ENCODE peak calls at places on chromosome 16, in eight cellular contexts. One of them, this sample, is unnamed.

GRCh38 chr16:75566889-75567255 is 693 bp downstream of the GABARAPL2 start:
- DNase-seq in fibroblast of lung: peak
- DNase-seq in A549: no peak
- DNase-seq in glutamatergic neuron: peak
- DNase-seq in endothelial cell: peak
- DNase-seq in D721Med: no peak
- DNase-seq in fibroblast of villous mesenchyme: no peak
- DNase-seq in neural crest cell: no peak
- DNase-seq in this sample: no peak

GRCh38 chr16:67490330-67491096 is 7.2 kb upstream of the AGRP start:
- DNase-seq in fibroblast of lung: no peak
- DNase-seq in A549: no peak
- DNase-seq in glutamatergic neuron: no peak
- DNase-seq in endothelial cell: no peak
- DNase-seq in D721Med: no peak
- DNase-seq in fibroblast of villous mesenchyme: no peak
- DNase-seq in neural crest cell: no peak
- DNase-seq in this sample: no peak

GRCh38 chr16:10971560-10971961 is 27.2 kb downstream of the CLEC16A start:
- DNase-seq in fibroblast of lung: peak
- DNase-seq in A549: peak
- DNase-seq in glutamatergic neuron: peak
- DNase-seq in endothelial cell: peak
- DNase-seq in D721Med: no peak
- DNase-seq in fibroblast of villous mesenchyme: peak
- DNase-seq in neural crest cell: peak
- DNase-seq in this sample: peak

GRCh38 chr16:85839681-85840240 is 40.3 kb downstream of the COX4I1 start:
- DNase-seq in fibroblast of lung: no peak
- DNase-seq in A549: no peak
- DNase-seq in glutamatergic neuron: no peak
- DNase-seq in endothelial cell: no peak
- DNase-seq in D721Med: no peak
- DNase-seq in fibroblast of villous mesenchyme: no peak
- DNase-seq in neural crest cell: no peak
- DNase-seq in this sample: no peak

GRCh38 chr16:84839956-84840355 is 20.2 kb downstream of the CRISPLD2 start:
- DNase-seq in fibroblast of lung: peak
- DNase-seq in A549: peak
- DNase-seq in glutamatergic neuron: no peak
- DNase-seq in endothelial cell: no peak
- DNase-seq in D721Med: no peak
- DNase-seq in fibroblast of villous mesenchyme: peak
- DNase-seq in neural crest cell: no peak
- DNase-seq in this sample: no peak

GRCh38 chr16:55502801-55503366 is 6.0 kb upstream of the LPCAT2 start:
- DNase-seq in fibroblast of lung: peak
- DNase-seq in A549: peak
- DNase-seq in glutamatergic neuron: no peak
- DNase-seq in endothelial cell: no peak
- DNase-seq in D721Med: no peak
- DNase-seq in fibroblast of villous mesenchyme: peak
- DNase-seq in neural crest cell: peak
- DNase-seq in this sample: no peak

GRCh38 chr16:87392823-87393679 is 915 bp downstream of the MAP1LC3B start:
- DNase-seq in fibroblast of lung: peak
- DNase-seq in A549: peak
- DNase-seq in glutamatergic neuron: peak
- DNase-seq in endothelial cell: peak
- DNase-seq in D721Med: no peak
- DNase-seq in fibroblast of villous mesenchyme: peak
- DNase-seq in neural crest cell: peak
- DNase-seq in this sample: peak

GRCh38 chr16:27690604-27691003 is 140.7 kb downstream of the KATNIP start:
- DNase-seq in fibroblast of lung: peak
- DNase-seq in A549: peak
- DNase-seq in glutamatergic neuron: no peak
- DNase-seq in endothelial cell: peak
- DNase-seq in D721Med: no peak
- DNase-seq in fibroblast of villous mesenchyme: peak
- DNase-seq in neural crest cell: peak
- DNase-seq in this sample: no peak

GRCh38 chr16:3589441-3589921 is 12.3 kb upstream of the NLRC3 start:
- DNase-seq in fibroblast of lung: no peak
- DNase-seq in A549: no peak
- DNase-seq in glutamatergic neuron: no peak
- DNase-seq in endothelial cell: no peak
- DNase-seq in D721Med: no peak
- DNase-seq in fibroblast of villous mesenchyme: peak
- DNase-seq in neural crest cell: no peak
- DNase-seq in this sample: no peak

GRCh38 chr16:69166221-69166833 is 20.6 kb upstream of the SNTB2 start:
- DNase-seq in fibroblast of lung: peak
- DNase-seq in A549: no peak
- DNase-seq in glutamatergic neuron: no peak
- DNase-seq in endothelial cell: no peak
- DNase-seq in D721Med: no peak
- DNase-seq in fibroblast of villous mesenchyme: peak
- DNase-seq in neural crest cell: no peak
- DNase-seq in this sample: no peak

DNA sequence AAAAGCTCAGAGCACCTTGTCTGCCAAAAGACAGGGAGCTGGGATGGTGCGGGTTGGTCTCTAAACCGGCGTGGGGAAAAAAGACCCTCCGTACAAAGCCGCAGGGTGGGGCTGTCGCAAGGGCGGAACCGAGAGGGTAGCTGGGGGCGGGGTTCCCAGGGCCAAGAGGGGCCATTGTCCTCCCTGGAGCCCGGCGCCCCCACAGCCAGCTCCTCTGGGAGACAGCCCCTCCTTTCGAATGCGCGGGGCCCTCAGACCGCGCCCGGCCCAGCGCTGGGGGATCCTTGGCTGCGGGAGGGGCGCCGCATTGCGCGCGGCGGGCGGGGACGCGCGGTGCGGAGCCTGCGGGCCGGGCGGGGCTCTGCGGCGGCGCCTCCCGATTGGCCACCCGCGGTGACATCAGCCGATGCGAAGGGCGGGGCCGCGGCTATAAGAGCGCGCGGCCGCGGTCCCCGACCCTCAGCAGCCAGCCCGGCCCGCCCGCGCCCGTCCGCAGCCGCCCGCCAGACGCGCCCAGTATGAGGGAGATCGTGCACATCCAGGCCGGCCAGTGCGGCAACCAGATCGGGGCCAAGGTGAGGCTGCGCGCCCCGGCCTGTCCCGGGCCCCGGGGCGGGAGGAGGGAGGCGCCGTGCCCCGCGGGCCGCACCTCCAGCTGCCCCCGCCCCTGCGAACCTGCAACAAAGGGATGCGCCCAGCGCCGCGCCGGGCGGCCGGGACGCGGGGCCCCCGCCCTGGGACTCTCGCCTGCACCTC is at the start of gene TUBB3:
- DNase-seq in fibroblast of lung: peak
- DNase-seq in A549: peak
- DNase-seq in glutamatergic neuron: peak
- DNase-seq in endothelial cell: peak
- DNase-seq in D721Med: peak
- DNase-seq in fibroblast of villous mesenchyme: peak
- DNase-seq in neural crest cell: peak
- DNase-seq in this sample: peak
- TF ChIP-seq CTCF in fibroblast of lung: no peak
- TF ChIP-seq CTCF in A549: no peak
- TF ChIP-seq CTCF in glutamatergic neuron: no peak
- TF ChIP-seq CTCF in endothelial cell: no peak
- TF ChIP-seq CTCF in D721Med: no peak
- TF ChIP-seq CTCF in fibroblast of villous mesenchyme: no peak
- TF ChIP-seq CTCF in neural crest cell: no peak
- TF ChIP-seq CTCF in this sample: no peak

DNA sequence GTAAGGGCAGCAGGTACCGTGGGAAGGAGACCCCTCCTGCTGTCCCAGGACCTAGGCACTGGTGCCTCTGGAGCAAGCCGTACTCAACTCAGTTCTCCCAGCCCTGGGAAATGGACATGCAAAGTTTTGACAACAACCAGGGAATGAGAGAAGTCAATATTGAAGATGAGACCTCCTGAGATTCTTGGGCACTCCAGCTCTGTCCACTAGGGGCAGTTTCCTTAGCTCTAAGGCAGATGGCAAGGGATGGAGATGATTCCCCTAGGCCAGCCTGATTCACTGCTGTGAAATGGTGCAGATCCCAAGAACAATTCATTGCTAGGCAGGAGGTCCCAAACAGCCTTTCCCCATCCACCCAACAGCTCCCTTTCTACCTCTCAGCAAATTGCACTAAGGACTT is 20.6 kb upstream of the SDR42E2 start:
- DNase-seq in fibroblast of lung: no peak
- DNase-seq in A549: peak
- DNase-seq in glutamatergic neuron: peak
- DNase-seq in endothelial cell: peak
- DNase-seq in D721Med: no peak
- DNase-seq in fibroblast of villous mesenchyme: peak
- DNase-seq in neural crest cell: no peak
- DNase-seq in this sample: no peak
- TF ChIP-seq CTCF in fibroblast of lung: peak
- TF ChIP-seq CTCF in A549: peak
- TF ChIP-seq CTCF in glutamatergic neuron: peak
- TF ChIP-seq CTCF in endothelial cell: peak
- TF ChIP-seq CTCF in D721Med: peak
- TF ChIP-seq CTCF in fibroblast of villous mesenchyme: peak
- TF ChIP-seq CTCF in neural crest cell: peak
- TF ChIP-seq CTCF in this sample: peak

DNA sequence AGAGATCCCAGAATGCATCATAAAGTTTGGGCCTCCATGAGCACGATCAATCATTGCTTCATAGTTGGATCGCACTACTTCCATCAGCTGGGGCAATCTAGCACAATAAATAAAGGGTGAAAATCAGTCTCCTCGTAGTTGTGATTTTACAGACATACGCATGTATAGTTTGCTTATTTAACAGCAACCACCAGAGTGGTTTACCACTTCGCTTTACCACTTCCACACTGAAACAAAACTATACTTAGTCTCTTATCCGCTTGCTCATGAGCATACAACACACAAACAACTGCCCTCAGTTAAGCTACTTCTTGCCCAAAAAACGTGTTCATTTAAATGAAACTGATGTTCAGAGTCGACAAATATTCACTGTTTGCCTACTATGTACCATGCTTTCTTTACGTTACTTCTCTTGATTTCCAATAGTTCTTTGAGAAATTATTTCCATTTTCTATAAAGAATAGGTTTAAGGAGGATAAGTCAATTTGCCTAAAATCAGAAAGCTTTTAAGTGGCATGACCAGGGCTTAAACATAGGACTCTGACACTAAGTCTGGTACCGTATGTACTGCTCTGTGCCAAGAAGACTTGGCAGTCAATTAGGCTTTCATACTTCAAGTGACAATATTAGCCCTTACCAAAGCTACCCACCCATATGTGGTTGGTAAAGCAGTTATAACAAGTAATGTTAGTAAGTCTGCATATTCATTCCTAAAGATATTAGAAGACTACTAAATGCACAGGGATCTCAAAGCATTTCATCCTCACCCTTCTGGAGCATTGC is 22.0 kb downstream of the SETD6 start:
- DNase-seq in fibroblast of lung: no peak
- DNase-seq in A549: no peak
- DNase-seq in glutamatergic neuron: no peak
- DNase-seq in endothelial cell: no peak
- DNase-seq in D721Med: no peak
- DNase-seq in fibroblast of villous mesenchyme: no peak
- DNase-seq in neural crest cell: no peak
- DNase-seq in this sample: no peak
- TF ChIP-seq CTCF in fibroblast of lung: no peak
- TF ChIP-seq CTCF in A549: no peak
- TF ChIP-seq CTCF in glutamatergic neuron: no peak
- TF ChIP-seq CTCF in endothelial cell: no peak
- TF ChIP-seq CTCF in D721Med: no peak
- TF ChIP-seq CTCF in fibroblast of villous mesenchyme: no peak
- TF ChIP-seq CTCF in neural crest cell: no peak
- TF ChIP-seq CTCF in this sample: no peak

GRCh38 chr16:57721765-57722499 is 13.6 kb upstream of the KATNB1 start:
- DNase-seq in fibroblast of lung: no peak
- DNase-seq in A549: no peak
- DNase-seq in glutamatergic neuron: no peak
- DNase-seq in endothelial cell: no peak
- DNase-seq in D721Med: no peak
- DNase-seq in fibroblast of villous mesenchyme: no peak
- DNase-seq in neural crest cell: no peak
- DNase-seq in this sample: no peak

GRCh38 chr16:57724541-57724940 is 11.0 kb upstream of the KATNB1 start:
- DNase-seq in fibroblast of lung: no peak
- DNase-seq in A549: no peak
- DNase-seq in glutamatergic neuron: no peak
- DNase-seq in endothelial cell: no peak
- DNase-seq in D721Med: no peak
- DNase-seq in fibroblast of villous mesenchyme: no peak
- DNase-seq in neural crest cell: no peak
- DNase-seq in this sample: no peak

GRCh38 chr16:57721356-57721755 is 14.2 kb upstream of the KATNB1 start:
- DNase-seq in fibroblast of lung: no peak
- DNase-seq in A549: no peak
- DNase-seq in glutamatergic neuron: no peak
- DNase-seq in endothelial cell: no peak
- DNase-seq in D721Med: no peak
- DNase-seq in fibroblast of villous mesenchyme: no peak
- DNase-seq in neural crest cell: no peak
- DNase-seq in this sample: no peak

GRCh38 chr16:57722651-57723050 is 12.9 kb upstream of the KATNB1 start:
- DNase-seq in fibroblast of lung: no peak
- DNase-seq in A549: no peak
- DNase-seq in glutamatergic neuron: no peak
- DNase-seq in endothelial cell: no peak
- DNase-seq in D721Med: no peak
- DNase-seq in fibroblast of villous mesenchyme: no peak
- DNase-seq in neural crest cell: no peak
- DNase-seq in this sample: no peak

GRCh38 chr16:57723170-57723569 is 12.4 kb upstream of the KATNB1 start:
- DNase-seq in fibroblast of lung: no peak
- DNase-seq in A549: peak
- DNase-seq in glutamatergic neuron: peak
- DNase-seq in endothelial cell: peak
- DNase-seq in D721Med: no peak
- DNase-seq in fibroblast of villous mesenchyme: peak
- DNase-seq in neural crest cell: peak
- DNase-seq in this sample: no peak
- TF ChIP-seq CTCF in fibroblast of lung: peak
- TF ChIP-seq CTCF in A549: peak
- TF ChIP-seq CTCF in glutamatergic neuron: peak
- TF ChIP-seq CTCF in endothelial cell: peak
- TF ChIP-seq CTCF in D721Med: peak
- TF ChIP-seq CTCF in fibroblast of villous mesenchyme: peak
- TF ChIP-seq CTCF in neural crest cell: peak
- TF ChIP-seq CTCF in this sample: peak